ENCODE peak calls at places on chromosome 12, in six cellular contexts. K is body of pancreas, Y is tibial artery, Z is thyroid gland, O is testis, B is brain microvascular endothelial cell. E is an unnamed sample. For H3K36me3, the result is how much of the 10 kb centered on the place peaks cover.

GRCh38 chr12:70774055-70774454 is 136.8 kb upstream of the PTPRB start:
- DNase-seq in Y (no peak), K (no peak), Z (no peak), O (no peak), B (peak), E (no peak)

GRCh38 chr12:57881035-57881973 is 34.8 kb upstream of the CTDSP2 start:
- DNase-seq in Y (no peak), K (no peak), O (no peak), B (peak), Z (no peak), E (no peak)

GRCh38 chr12:6234214-6234613 is 34.0 kb downstream of the CD9 start:
- DNase-seq in K (no peak), Z (no peak), B (no peak), Y (no peak), O (no peak), E (no peak)

GRCh38 chr12:913919-914718 is 35.4 kb downstream of the RAD52 start:
- DNase-seq in Y (no peak), K (no peak), Z (no peak), B (peak), O (no peak), E (no peak)

GRCh38 chr12:46240436-46240835 is 28.4 kb downstream of the SLC38A1 start:
- DNase-seq in Z (no peak), K (no peak), Y (no peak), B (no peak), O (no peak), E (no peak)

GRCh38 chr12:6347367-6348338 is 5.8 kb upstream of the TNFRSF1A start:
- DNase-seq in O (peak), B (no peak), Y (peak), K (peak), Z (peak), E (no peak)

GRCh38 chr12:97132270-97132669 is 225.2 kb downstream of the NEDD1 start:
- DNase-seq in Z (no peak), Y (no peak), K (no peak), B (no peak), O (no peak), E (no peak)

GRCh38 chr12:99605-100004 is 33.0 kb downstream of the IQSEC3 start:
- DNase-seq in B (no peak), O (no peak), Z (peak), K (no peak), Y (no peak), E (no peak)

GRCh38 chr12:132439333-132439904 is 50.5 kb upstream of the FBRSL1 start:
- DNase-seq in O (no peak), K (no peak), Z (no peak), B (no peak), Y (no peak), E (no peak)

GRCh38 chr12:76519538-76519937 is 40.0 kb downstream of the OSBPL8 start:
- DNase-seq in B (peak), O (no peak), Y (no peak), K (no peak), Z (no peak), E (no peak)

GRCh38 chr12:123713398-123714301 is 1.5 kb downstream of the ATP6V0A2 start:
- DNase-seq in Z (no peak), Y (no peak), O (no peak), K (peak), B (no peak), E (peak)

GRCh38 chr12:48004941-48005749 is 869 bp upstream of the COL2A1 start:
- DNase-seq in K (no peak), O (no peak), B (no peak), Z (no peak), Y (no peak), E (no peak)

GRCh38 chr12:95551305-95551704 is at the start of gene USP44:
- DNase-seq in Y (no peak), O (no peak), K (no peak), B (no peak), Z (no peak), E (no peak)

GRCh38 chr12:12859690-12860089 is 31.7 kb upstream of the GPRC5A start:
- DNase-seq in K (no peak), B (peak), O (no peak), Z (peak), Y (no peak), E (no peak)

GRCh38 chr12:76346798-76347420 is 1.3 kb downstream of the BBS10 start:
- DNase-seq in B (peak), O (peak), Y (peak), Z (no peak), K (no peak), E (peak)

GRCh38 chr12:22981711-22982110 is 356.7 kb downstream of the ETNK1 start:
- DNase-seq in K (no peak), Z (no peak), B (no peak), Y (no peak), O (no peak), E (peak)

GRCh38 chr12:1575799-1576401 is 18.5 kb downstream of the FBXL14 start:
- DNase-seq in Z (peak), B (no peak), Y (no peak), O (peak), K (peak), E (no peak)

GRCh38 chr12:75556306-75556899 is 45.0 kb upstream of the KRR1 start:
- DNase-seq in O (no peak), B (no peak), K (no peak), Y (no peak), Z (no peak), E (no peak)

GRCh38 chr12:5964913-5965900 is 20.1 kb upstream of the ANO2 start:
- DNase-seq in O (no peak), K (no peak), Y (no peak), B (no peak), Z (no peak), E (no peak)

GRCh38 chr12:82805812-82806497 is 119.2 kb downstream of the TMTC2 start:
- DNase-seq in B (peak), K (no peak), O (no peak), Y (no peak), Z (no peak), E (no peak)

GRCh38 chr12:29599397-29599796 is 101.9 kb upstream of the OVCH1 start:
- DNase-seq in B (peak), Z (no peak), O (peak), Y (no peak), K (no peak), E (no peak)

GRCh38 chr12:132362966-132363660 is 33.7 kb upstream of the GALNT9 start:
- DNase-seq in B (no peak), K (no peak), Z (no peak), O (no peak), Y (no peak), E (no peak)

GRCh38 chr12:33605776-33606175 is 166.2 kb upstream of the SYT10 start:
- DNase-seq in Z (no peak), O (no peak), B (no peak), K (no peak), Y (no peak), E (no peak)
- TF ChIP-seq CTCF in Z (no peak), O (no peak), B (peak), K (no peak), Y (no peak), E (no peak)

DNA sequence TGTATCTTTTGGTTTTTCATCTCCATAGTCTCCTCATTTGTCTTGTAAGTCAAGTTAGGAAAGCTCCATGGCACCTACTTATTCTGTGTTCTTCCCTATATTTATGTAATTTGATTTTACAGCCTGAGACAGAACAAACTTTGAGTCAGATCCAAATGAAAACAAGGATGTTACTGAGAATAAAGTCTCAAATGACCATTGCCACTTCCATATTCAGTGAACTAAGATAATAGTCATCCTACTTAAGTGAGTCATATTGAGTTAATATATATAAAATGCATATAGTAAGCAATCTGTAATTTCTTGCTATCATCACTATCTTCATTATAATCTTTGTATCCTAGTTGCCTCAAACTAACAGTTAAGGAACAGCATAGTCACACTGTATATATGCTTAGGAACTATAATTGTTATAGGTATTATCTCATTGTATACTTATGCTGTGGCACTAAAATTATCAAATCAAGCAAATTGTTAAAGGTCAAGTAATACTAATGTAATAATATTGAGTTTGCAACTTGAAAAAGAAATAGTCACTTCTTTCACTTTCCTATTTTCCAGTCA is 30.8 kb downstream of the TMTC3 start:
- DNase-seq in Z (no peak), Y (no peak), O (no peak), K (no peak), B (no peak), E (no peak)
- H3K36me3 ChIP-seq in Z (under half), Y (under half), O (under half), K (under half), B (under half), E (under half)

DNA sequence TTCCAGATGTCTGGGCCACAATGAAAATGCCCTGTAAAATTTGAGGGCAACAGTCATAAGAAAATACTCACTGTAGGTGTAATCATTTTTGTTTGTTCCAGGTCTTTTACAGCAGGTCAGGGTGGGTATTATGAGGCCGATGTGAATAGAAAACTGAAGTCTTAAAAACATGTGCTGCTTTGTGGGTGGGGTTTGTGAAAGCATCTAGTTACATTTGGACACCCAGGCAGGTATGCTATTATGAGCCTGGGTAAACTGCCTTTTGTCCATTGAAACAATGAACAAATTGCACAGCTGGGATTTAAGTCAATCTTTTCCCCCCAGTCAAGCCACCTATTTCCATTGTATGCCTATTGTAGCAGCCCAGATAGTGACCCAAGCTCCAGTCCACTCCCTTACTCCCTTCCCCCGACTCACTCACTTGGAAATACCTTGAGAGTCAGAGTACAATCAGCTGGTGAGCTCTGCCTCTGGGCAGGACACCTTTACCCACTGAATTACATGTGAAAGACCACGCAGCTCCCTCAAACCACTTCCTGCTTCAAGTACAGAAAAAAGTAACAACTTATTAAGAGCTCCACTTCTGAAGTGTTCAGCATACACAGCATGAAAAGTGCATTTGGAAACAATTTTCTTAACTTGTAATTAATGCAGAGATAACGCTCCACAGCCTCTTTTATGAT is 1.8 kb downstream of the IGF1 start:
- DNase-seq in B (no peak), K (no peak), Z (peak), Y (no peak), O (no peak), E (no peak)
- TF ChIP-seq CTCF in B (no peak), K (no peak), Z (no peak), Y (no peak), O (no peak), E (no peak)

GRCh38 chr12:107472308-107472707 is 213.3 kb upstream of the PWP1 start:
- DNase-seq in Y (no peak), K (no peak), Z (no peak), O (no peak), B (no peak), E (no peak)
- H3K36me3 ChIP-seq in Y (under half), K (under half), Z (under half), O (under half), B (under half), E (under half)

GRCh38 chr12:80192087-80192486 is 92.8 kb downstream of the OTOGL start:
- DNase-seq in Y (no peak), B (no peak), O (no peak), Z (no peak), K (no peak), E (no peak)

GRCh38 chr12:80196419-80196818 is 97.1 kb downstream of the OTOGL start:
- DNase-seq in Z (no peak), B (no peak), Y (no peak), K (no peak), O (no peak), E (no peak)

GRCh38 chr12:80193900-80194299 is 94.6 kb downstream of the OTOGL start:
- DNase-seq in Z (no peak), Y (no peak), O (no peak), B (no peak), K (no peak), E (no peak)

GRCh38 chr12:80195737-80196136 is 96.4 kb downstream of the OTOGL start:
- DNase-seq in Y (no peak), O (no peak), K (no peak), Z (no peak), B (no peak), E (no peak)

GRCh38 chr12:80195143-80195726 is 95.9 kb downstream of the OTOGL start:
- DNase-seq in K (no peak), Y (no peak), Z (peak), O (peak), B (peak), E (peak)
- TF ChIP-seq CTCF in K (peak), Y (peak), Z (peak), O (peak), B (peak), E (peak)

GRCh38 chr12:120739031-120739762 is 13.6 kb downstream of the ACADS start:
- DNase-seq in O (no peak), Z (no peak), K (no peak), Y (no peak), B (no peak), E (no peak)
- H3K36me3 ChIP-seq in O (under half), Z (under half), K (under half), Y (under half), B (under half), E (under half)

DNA sequence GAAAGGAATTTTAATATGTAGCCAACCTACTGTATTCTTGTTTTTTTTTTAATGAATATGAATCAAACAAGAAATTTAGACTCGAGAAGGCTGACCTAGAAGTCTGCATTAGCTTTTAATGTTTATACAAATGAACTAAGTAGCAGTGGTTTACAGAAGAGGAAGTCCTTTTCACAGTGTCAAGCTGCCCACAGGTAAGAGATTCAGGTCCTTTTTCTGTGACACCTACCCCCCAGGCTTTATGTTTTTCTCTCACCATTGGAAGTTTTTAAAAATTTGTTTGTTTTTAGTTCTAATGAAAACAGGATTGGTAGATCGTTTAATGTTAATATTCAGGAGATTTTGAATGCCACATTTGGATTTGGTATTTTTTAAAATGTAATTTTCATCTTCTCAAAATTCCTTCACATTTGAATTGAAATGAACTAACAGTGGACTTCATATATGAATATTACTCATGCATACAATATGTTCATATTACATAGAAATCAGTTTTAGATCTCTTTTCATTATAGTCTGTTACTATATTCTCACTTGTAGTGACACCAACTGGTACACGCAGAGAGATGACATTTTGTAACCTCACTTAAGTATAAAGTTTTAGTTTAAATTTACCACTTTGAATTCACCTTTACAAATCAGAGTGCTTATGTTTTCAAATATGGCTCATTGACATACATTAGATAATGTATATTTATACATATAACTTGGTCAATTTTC is 29.7 kb downstream of the ATF7IP start:
- DNase-seq in K (no peak), Z (no peak), B (no peak), O (no peak), Y (no peak), E (no peak)
- TF ChIP-seq CTCF in K (no peak), Z (no peak), B (no peak), O (no peak), Y (no peak), E (no peak)

GRCh38 chr12:4478933-4479332 is 33.3 kb upstream of the FGF6 start:
- DNase-seq in B (no peak), Y (no peak), K (no peak), Z (no peak), O (no peak), E (no peak)

GRCh38 chr12:4486049-4486699 is 40.6 kb upstream of the FGF6 start:
- DNase-seq in B (no peak), Z (no peak), O (no peak), K (no peak), Y (no peak), E (no peak)

GRCh38 chr12:4483885-4484823 is 38.5 kb upstream of the FGF6 start:
- DNase-seq in K (no peak), Y (no peak), Z (no peak), O (no peak), B (no peak), E (no peak)

GRCh38 chr12:4487024-4487423 is 41.4 kb upstream of the FGF6 start:
- DNase-seq in O (no peak), Z (no peak), Y (no peak), K (no peak), B (no peak), E (no peak)

DNA sequence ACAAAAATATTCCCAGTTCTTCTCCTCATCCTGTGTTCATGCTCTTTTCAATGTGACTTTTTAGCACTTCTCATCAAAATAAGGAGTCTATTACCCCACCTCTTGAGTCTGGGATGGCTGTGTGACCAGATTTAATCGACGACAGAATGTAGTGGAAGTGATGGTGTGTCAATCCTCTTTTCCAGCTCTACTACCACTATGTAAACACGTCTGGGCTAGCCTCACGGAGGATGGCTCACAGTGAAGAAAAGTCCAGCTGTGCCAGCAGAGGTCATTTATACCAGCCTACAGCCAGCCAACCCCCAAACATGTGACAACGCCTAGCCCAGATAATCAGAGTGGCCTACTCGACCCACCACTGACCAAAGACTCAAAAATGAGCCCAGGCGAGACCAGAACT is 37.3 kb upstream of the FGF6 start:
- DNase-seq in Y (no peak), K (no peak), O (no peak), Z (peak), B (no peak), E (peak)
- H3K36me3 ChIP-seq in Y (under half), K (under half), O (under half), Z (under half), B (under half), E (under half)

DNA sequence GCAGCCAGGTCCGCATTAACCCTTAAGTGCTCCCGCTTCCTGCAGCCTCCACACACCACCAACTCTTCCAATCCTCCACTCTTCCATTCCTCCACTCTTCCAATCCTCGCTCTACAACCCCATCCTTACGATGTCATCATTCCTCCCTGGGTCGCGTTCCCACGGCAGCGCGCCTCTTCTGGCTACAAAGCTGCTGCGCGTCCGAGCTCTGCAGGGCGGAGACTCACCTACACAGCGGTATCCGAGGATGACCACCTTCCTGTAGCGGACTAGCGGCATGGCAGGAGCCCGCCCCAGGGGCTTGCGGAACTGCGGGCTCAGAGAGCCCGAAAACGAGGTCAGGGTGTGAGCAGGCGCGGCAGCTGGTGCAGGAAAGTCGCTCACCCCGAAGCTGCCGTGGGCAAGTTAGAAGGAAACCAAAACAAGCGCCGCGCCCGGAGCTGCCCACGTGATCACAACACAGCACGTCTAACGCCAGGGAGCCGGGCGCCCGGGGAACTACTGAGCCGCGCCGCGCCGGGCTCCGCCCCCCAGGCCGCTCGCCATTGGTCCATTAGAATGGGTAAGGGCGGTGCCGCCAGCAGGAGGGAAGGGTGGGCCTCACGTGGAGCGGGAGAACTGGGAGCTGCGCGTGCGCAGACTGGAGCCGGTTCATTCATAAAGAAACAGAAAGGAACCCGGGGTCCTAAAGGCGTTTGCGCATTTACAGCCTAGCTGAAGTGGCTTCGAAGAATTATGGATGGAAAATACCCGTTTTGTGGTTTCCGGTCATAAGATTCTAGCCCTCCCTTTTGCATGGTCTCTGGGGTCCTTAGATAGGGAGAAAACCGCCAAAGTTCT is at the start of gene RHEBL1:
- DNase-seq in O (peak), B (peak), K (peak), Z (peak), Y (peak), E (peak)
- TF ChIP-seq CTCF in O (no peak), B (no peak), K (no peak), Z (no peak), Y (no peak), E (peak)